ENCODE peak calls at places on chromosomes 5 and 9, in five cellular contexts. S is fibroblast of pulmonary artery, W is WTC11, J is GM13977, G is mesothelial cell of epicardium. A is an unnamed sample.

GRCh38 chr9:36878986-36879982 is 154.8 kb downstream of the PAX5 start:
- DNase-seq in S (no peak), W (no peak), J (peak), G (no peak), A (no peak)

GRCh38 chr5:74738406-74738805 is 28.5 kb downstream of the GFM2 start:
- DNase-seq in S (no peak), W (no peak), J (no peak), G (no peak), A (no peak)

GRCh38 chr9:19232830-19233194 is 2.3 kb downstream of the DENND4C start:
- DNase-seq in S (peak), W (no peak), J (peak), G (no peak), A (no peak)

GRCh38 chr9:75001719-75002421 is 26.2 kb downstream of the CARNMT1 start:
- DNase-seq in S (peak), W (no peak), J (peak), G (no peak), A (no peak)

GRCh38 chr9:35904966-35905781 is 828 bp upstream of the HRCT1 start:
- DNase-seq in S (no peak), W (no peak), J (no peak), G (no peak), A (no peak)

GRCh38 chr5:38382898-38383297 is 124.5 kb downstream of the EGFLAM start:
- DNase-seq in S (peak), W (peak), J (peak), G (peak), A (no peak)

GRCh38 chr5:174139623-174140022 is 94.1 kb downstream of the NSG2 start:
- DNase-seq in S (no peak), W (no peak), J (no peak), G (no peak), A (no peak)

GRCh38 chr5:97534166-97534565 is 351.1 kb upstream of the RIOK2 start:
- DNase-seq in S (peak), W (no peak), J (peak), G (no peak), A (no peak)

GRCh38 chr5:141940695-141941271 is 17.1 kb downstream of the DELE1 start:
- DNase-seq in S (no peak), W (no peak), J (no peak), G (no peak), A (no peak)

GRCh38 chr9:14321517-14322125 is 7.7 kb upstream of the NFIB start:
- DNase-seq in S (no peak), W (no peak), J (no peak), G (no peak), A (no peak)

GRCh38 chr9:117826837-117827236 is 122.6 kb downstream of the TLR4 start:
- DNase-seq in S (no peak), W (no peak), J (no peak), G (no peak), A (no peak)

GRCh38 chr5:151448038-151448985 is 909 bp downstream of the SLC36A1 start:
- DNase-seq in S (no peak), W (peak), J (no peak), G (peak), A (no peak)

GRCh38 chr5:181187500-181188213 is 17.3 kb downstream of the TRIM7 start:
- DNase-seq in S (peak), W (peak), J (no peak), G (peak), A (peak)
- TF ChIP-seq CTCF in S (peak), W (no peak), J (no peak), G (no peak), A (no peak)

DNA sequence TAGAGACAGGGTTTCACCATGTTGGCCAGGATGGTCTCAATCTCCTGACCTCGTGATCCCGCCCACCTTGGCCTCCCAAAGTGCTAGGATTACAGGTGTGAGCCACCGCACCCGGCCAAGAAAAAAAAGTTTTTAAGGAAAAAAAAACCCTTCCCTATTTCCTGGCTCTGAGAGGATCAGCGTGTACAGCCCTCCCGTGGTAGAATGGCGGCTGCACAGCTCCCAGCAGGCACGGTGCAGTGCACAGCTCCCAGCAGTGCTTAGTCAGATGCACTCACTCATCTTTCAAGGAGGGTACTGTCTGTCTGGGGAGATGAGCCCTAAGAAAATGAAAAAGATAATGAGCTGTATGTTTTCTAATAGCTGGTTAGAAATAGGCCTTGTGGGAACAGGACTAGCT is 36.8 kb upstream of the SLC2A8 start:
- DNase-seq in S (no peak), W (no peak), J (no peak), G (peak), A (no peak)
- TF ChIP-seq CTCF in S (no peak), W (no peak), J (no peak), G (no peak), A (no peak)

GRCh38 chr9:70413427-70413797 is 1.0 kb downstream of the KLF9 start:
- DNase-seq in S (no peak), W (peak), J (peak), G (peak), A (no peak)
- TF ChIP-seq CTCF in S (no peak), W (no peak), J (no peak), G (no peak), A (no peak)

GRCh38 chr9:5773324-5773999 is 59.5 kb downstream of the ERMP1 start:
- DNase-seq in S (no peak), W (no peak), J (no peak), G (no peak), A (no peak)
- TF ChIP-seq CTCF in S (peak), W (no peak), J (peak), G (no peak), A (no peak)

GRCh38 chr9:4984571-4985375 is at the start of gene JAK2:
- DNase-seq in S (peak), W (peak), J (peak), G (peak), A (peak)

GRCh38 chr9:4984171-4984570 is 901 bp upstream of the JAK2 start:
- DNase-seq in S (no peak), W (no peak), J (no peak), G (no peak), A (no peak)

GRCh38 chr9:4986783-4987182 is 1.7 kb downstream of the JAK2 start:
- DNase-seq in S (no peak), W (no peak), J (no peak), G (no peak), A (no peak)

GRCh38 chr9:4986291-4986690 is 1.2 kb downstream of the JAK2 start:
- DNase-seq in S (no peak), W (no peak), J (no peak), G (no peak), A (no peak)

GRCh38 chr9:4985376-4986266 is 549 bp downstream of the JAK2 start:
- DNase-seq in S (peak), W (peak), J (no peak), G (peak), A (no peak)
- TF ChIP-seq CTCF in S (no peak), W (no peak), J (no peak), G (no peak), A (no peak)

DNA sequence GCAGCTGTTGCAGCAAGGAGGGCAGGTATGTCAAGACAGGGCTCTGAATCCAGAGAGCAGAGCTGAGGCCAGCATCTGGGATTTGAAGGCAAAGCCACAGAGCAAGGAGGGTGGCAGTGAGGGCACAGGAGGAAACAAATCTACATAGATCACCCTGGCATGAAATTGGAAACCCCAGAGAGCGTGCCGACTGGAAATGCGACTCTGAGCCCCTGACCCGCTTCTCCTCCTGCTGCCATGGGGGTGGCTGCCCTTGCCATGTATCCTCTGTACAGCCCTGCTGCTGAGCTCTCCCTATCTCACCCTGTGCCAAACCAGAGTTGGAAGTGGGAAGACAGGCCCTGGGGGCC is 76.7 kb downstream of the COL27A1 start:
- DNase-seq in S (no peak), W (no peak), J (no peak), G (no peak), A (no peak)
- TF ChIP-seq CTCF in S (no peak), W (no peak), J (no peak), G (no peak), A (no peak)

GRCh38 chr5:11873587-11873986 is 30.7 kb downstream of the CTNND2 start:
- DNase-seq in S (no peak), W (no peak), J (no peak), G (no peak), A (no peak)

GRCh38 chr5:11863920-11864319 is 40.3 kb downstream of the CTNND2 start:
- DNase-seq in S (no peak), W (no peak), J (no peak), G (no peak), A (no peak)

GRCh38 chr5:11869203-11869602 is 35.0 kb downstream of the CTNND2 start:
- DNase-seq in S (no peak), W (no peak), J (no peak), G (no peak), A (no peak)
- TF ChIP-seq CTCF in S (no peak), W (no peak), J (no peak), G (no peak), A (no peak)

GRCh38 chr5:148383564-148384388 is at the start of gene FBXO38:
- DNase-seq in S (peak), W (peak), J (peak), G (peak), A (peak)
- TF ChIP-seq CTCF in S (no peak), W (no peak), J (peak), G (no peak), A (no peak)

GRCh38 chr5:6950872-6951271 is 237.6 kb downstream of the TENT4A start:
- DNase-seq in S (no peak), W (no peak), J (no peak), G (no peak), A (no peak)
- TF ChIP-seq CTCF in S (no peak), W (no peak), J (no peak), G (no peak), A (no peak)